ENCODE peak calls at places on chromosomes 7 and 10, in seven cellular contexts. V, Q, A, C, I, U and K are unnamed samples.

GRCh38 chr7:48962821-48963505 is 38.6 kb downstream of the CDC14C start:
- DNase-seq in A (no peak), Q (no peak), C (no peak), V (peak), I (no peak), U (no peak), K (no peak)

GRCh38 chr7:23972057-23972456 is 262.0 kb downstream of the STK31 start:
- DNase-seq in C (no peak), Q (no peak), I (no peak), V (no peak), U (no peak), A (no peak), K (no peak)

GRCh38 chr7:57201021-57201894 is 69.0 kb upstream of the ZNF479 start:
- DNase-seq in U (no peak), V (no peak), A (no peak), Q (no peak), C (no peak), I (peak), K (no peak)

GRCh38 chr7:3162286-3162685 is 118.6 kb upstream of the CARD11 start:
- DNase-seq in I (no peak), A (no peak), U (no peak), C (no peak), V (no peak), Q (no peak), K (no peak)

GRCh38 chr7:126635545-126635944 is 617.2 kb downstream of the GRM8 start:
- DNase-seq in C (no peak), I (no peak), Q (peak), U (no peak), A (peak), V (peak), K (no peak)

GRCh38 chr10:74898201-74898976 is 72.0 kb downstream of the KAT6B start:
- DNase-seq in C (no peak), Q (no peak), U (no peak), I (no peak), A (no peak), V (no peak), K (no peak)

GRCh38 chr7:88289505-88290129 is 17.1 kb downstream of the STEAP4 start:
- DNase-seq in I (no peak), V (no peak), U (no peak), Q (no peak), A (no peak), C (no peak), K (no peak)

GRCh38 chr10:112804036-112804435 is 146.0 kb upstream of the TCF7L2 start:
- DNase-seq in A (peak), C (no peak), I (peak), Q (peak), V (peak), U (no peak), K (no peak)

GRCh38 chr10:128952856-128953255 is 514.2 kb upstream of the MGMT start:
- DNase-seq in I (no peak), A (no peak), U (no peak), Q (no peak), C (no peak), V (no peak), K (no peak)

GRCh38 chr7:73738612-73739386 is at the start of gene ABHD11:
- DNase-seq in A (peak), C (peak), I (peak), U (no peak), Q (peak), V (peak), K (peak)

GRCh38 chr7:131529617-131530016 is 26.8 kb downstream of the PODXL start:
- DNase-seq in C (no peak), V (no peak), U (no peak), I (no peak), A (no peak), Q (no peak), K (no peak)

GRCh38 chr10:6518791-6519430 is 61.2 kb downstream of the PRKCQ start:
- DNase-seq in V (no peak), A (no peak), I (no peak), U (no peak), Q (no peak), C (no peak), K (no peak)

GRCh38 chr10:130329792-130330191 is 193.6 kb downstream of the GLRX3 start:
- DNase-seq in A (no peak), V (no peak), Q (no peak), I (no peak), U (no peak), C (no peak), K (no peak)

GRCh38 chr7:96328016-96328415 is 6.1 kb upstream of the SLC25A13 start:
- DNase-seq in V (no peak), A (no peak), Q (no peak), I (no peak), C (no peak), U (no peak), K (peak)

GRCh38 chr10:96890172-96890513 is 58.0 kb downstream of the LCOR start:
- DNase-seq in A (no peak), Q (no peak), C (no peak), V (no peak), U (no peak), I (no peak), K (no peak)

GRCh38 chr10:49690673-49691356 is 11.4 kb downstream of the C10orf53 start:
- DNase-seq in I (peak), Q (no peak), V (no peak), A (no peak), U (no peak), C (no peak), K (peak)

GRCh38 chr10:35421553-35422178 is 85.4 kb downstream of the CCNY start:
- DNase-seq in Q (no peak), I (no peak), A (no peak), V (no peak), U (peak), C (peak), K (no peak)

GRCh38 chr7:12370249-12370648 is 33.4 kb downstream of the VWDE start:
- DNase-seq in A (no peak), I (no peak), C (no peak), U (no peak), V (no peak), Q (no peak), K (no peak)

GRCh38 chr10:122263971-122264370 is 7.1 kb upstream of the BTBD16 start:
- DNase-seq in U (peak), I (no peak), C (no peak), A (no peak), V (no peak), Q (no peak), K (no peak)

GRCh38 chr7:77235280-77235679 is 35.7 kb upstream of the FGL2 start:
- DNase-seq in Q (no peak), C (peak), I (no peak), A (no peak), U (no peak), V (no peak), K (no peak)

GRCh38 chr7:90238017-90238416 is 7.0 kb upstream of the CFAP69 start:
- DNase-seq in Q (no peak), V (no peak), A (no peak), I (no peak), C (no peak), U (no peak), K (no peak)

GRCh38 chr7:77444123-77444522 is 28.0 kb upstream of the GSAP start:
- DNase-seq in I (no peak), V (no peak), U (no peak), Q (no peak), C (no peak), A (no peak), K (no peak)

GRCh38 chr7:41238851-41239331 is 464.0 kb downstream of the INHBA start:
- DNase-seq in C (no peak), V (no peak), Q (no peak), I (no peak), U (peak), A (no peak), K (no peak)

GRCh38 chr7:23347682-23348180 is 48.6 kb downstream of the MALSU1 start:
- DNase-seq in U (peak), Q (no peak), A (peak), I (no peak), V (no peak), C (peak), K (no peak)